ENCODE peak calls at places on chromosomes 7 and 10, in four cellular contexts. Z, U, V and X are unnamed samples.

GRCh38 chr10:71716406-71716805 is 3.2 kb downstream of the C10orf105 start:
- DNase-seq in Z (no peak), U (no peak), V (no peak), X (no peak)

GRCh38 chr7:116899308-116899707 is 36.9 kb downstream of the CAPZA2 start:
- DNase-seq in Z (peak; percentile 64), U (no peak), V (no peak), X (no peak)

GRCh38 chr10:117946525-117947070 is 100.1 kb downstream of the RAB11FIP2 start:
- DNase-seq in Z (no peak), U (peak; percentile 29), V (no peak), X (no peak)

GRCh38 chr10:72694476-72695369 is 2.8 kb downstream of the MCU start:
- DNase-seq in Z (peak; percentile 54), U (peak; percentile 65), V (no peak), X (no peak)

GRCh38 chr7:55770778-55771177 is 91.8 kb downstream of the SEPTIN14 start:
- DNase-seq in Z (no peak), U (no peak), V (no peak), X (no peak)

GRCh38 chr10:12833451-12833850 is 168.1 kb downstream of the CCDC3 start:
- DNase-seq in Z (no peak), U (no peak), V (no peak), X (no peak)

GRCh38 chr7:11749629-11750028 is 82.4 kb downstream of the THSD7A start:
- DNase-seq in Z (no peak), U (no peak), V (no peak), X (no peak)

GRCh38 chr10:133390597-133391248 is 3.2 kb upstream of the MTG1 start:
- DNase-seq in Z (no peak), U (no peak), V (no peak), X (no peak)

GRCh38 chr7:11232462-11232861 is 258.8 kb downstream of the PHF14 start:
- DNase-seq in Z (peak; percentile 29), U (no peak), V (no peak), X (no peak)

GRCh38 chr10:822661-823367 is 108.7 kb downstream of the LARP4B start:
- DNase-seq in Z (no peak), U (no peak), V (no peak), X (no peak)

GRCh38 chr7:35695628-35695888 is 623 bp upstream of the HERPUD2 start:
- DNase-seq in Z (no peak), U (no peak), V (no peak), X (no peak)

GRCh38 chr7:50416509-50417299 is 33.4 kb downstream of the FIGNL1 start:
- DNase-seq in Z (no peak), U (no peak), V (no peak), X (no peak)

GRCh38 chr10:34078798-34079470 is 736.2 kb downstream of the PARD3 start:
- DNase-seq in Z (no peak), U (no peak), V (no peak), X (no peak)

GRCh38 chr7:92246363-92247101 is 758 bp downstream of the ANKIB1 start:
- DNase-seq in Z (peak; percentile 55), U (peak; percentile 18), V (peak; percentile 73), X (no peak)

GRCh38 chr7:143460585-143460984 is 17.1 kb upstream of the TAS2R41 start:
- DNase-seq in Z (no peak), U (no peak), V (no peak), X (no peak)

GRCh38 chr10:117743517-117743916 is 201.0 kb downstream of the EMX2 start:
- DNase-seq in Z (no peak), U (no peak), V (no peak), X (no peak)

GRCh38 chr10:94000638-94001420 is 7.1 kb downstream of the PLCE1 start:
- DNase-seq in Z (no peak), U (no peak), V (no peak), X (no peak)

GRCh38 chr10:4034907-4035581 is 250.0 kb upstream of the KLF6 start:
- DNase-seq in Z (peak; percentile 58), U (peak; percentile 41), V (no peak), X (no peak)

GRCh38 chr10:72563327-72563932 is 62.4 kb downstream of the MICU1 start:
- DNase-seq in Z (no peak), U (no peak), V (no peak), X (no peak)

GRCh38 chr7:33130184-33130583 is 820 bp downstream of the BBS9 start:
- DNase-seq in Z (peak; percentile 16), U (peak; percentile 8), V (no peak), X (no peak)

GRCh38 chr10:97673736-97674525 is 13.1 kb downstream of the AVPI1 start:
- DNase-seq in Z (peak; percentile 43), U (peak; percentile 79), V (no peak), X (no peak)

GRCh38 chr10:60281792-60282353 is 107.8 kb downstream of the ANK3 start:
- DNase-seq in Z (peak; percentile 59), U (no peak), V (no peak), X (no peak)

GRCh38 chr10:43214071-43214955 is 52.6 kb downstream of the RASGEF1A start:
- DNase-seq in Z (peak; percentile 36), U (peak; percentile 27), V (no peak), X (no peak)

GRCh38 chr7:96870201-96870600 is 135.2 kb upstream of the DLX6 start:
- DNase-seq in Z (no peak), U (no peak), V (no peak), X (no peak)

GRCh38 chr7:32785365-32785764 is 106.2 kb downstream of the KBTBD2 start:
- DNase-seq in Z (no peak), U (no peak), V (peak; percentile 33), X (no peak)

GRCh38 chr7:148334441-148334956 is 256.1 kb upstream of the C7orf33 start:
- DNase-seq in Z (no peak), U (no peak), V (no peak), X (no peak)

GRCh38 chr7:108581655-108582491 is 12.2 kb downstream of the DNAJB9 start:
- DNase-seq in Z (peak; percentile 15), U (no peak), V (peak; percentile 46), X (peak; percentile 37)

GRCh38 chr10:44089671-44090070 is 295.2 kb downstream of the CXCL12 start:
- DNase-seq in Z (no peak), U (no peak), V (no peak), X (no peak)

GRCh38 chr7:94393251-94393758 is 1.4 kb upstream of the COL1A2 start:
- DNase-seq in Z (peak; percentile 57), U (peak; percentile 56), V (peak; percentile 54), X (peak; percentile 33)

GRCh38 chr10:79100761-79101160 is 32.0 kb downstream of the ZMIZ1 start:
- DNase-seq in Z (no peak), U (no peak), V (no peak), X (no peak)
- H2AK5ac ChIP-seq in Z (no peak overlapping the region), U (no peak overlapping the region), V (no peak overlapping the region), X (no peak overlapping the region)

GRCh38 chr7:112668561-112668960 is 121.6 kb downstream of the TMEM168 start:
- DNase-seq in Z (no peak), U (no peak), V (no peak), X (no peak)
- H3K4me2 ChIP-seq in Z (no peak overlapping the region), U (no peak overlapping the region), V (no peak overlapping the region), X (no peak overlapping the region)

DNA sequence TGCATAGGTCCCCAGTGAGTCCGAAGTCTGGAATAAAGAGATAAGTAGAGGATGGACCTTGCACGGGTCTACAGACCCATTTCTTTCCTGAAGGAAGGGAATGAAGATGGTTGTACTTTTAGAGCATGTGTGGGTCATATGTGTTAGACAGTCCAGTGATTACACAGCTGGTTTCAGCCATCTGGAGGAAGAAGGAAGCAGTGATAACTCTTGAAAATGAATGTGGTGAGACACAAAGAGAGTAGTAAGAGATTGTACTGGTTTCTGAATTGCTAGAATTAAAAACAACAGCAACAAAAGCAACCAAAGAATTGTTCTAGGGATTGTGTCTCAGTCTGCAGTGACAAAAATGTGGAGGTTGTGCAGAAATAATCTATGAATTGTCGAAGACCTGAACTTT is 258.9 kb downstream of the SUGCT start:
- DNase-seq in Z (no peak), U (no peak), V (no peak), X (no peak)
- H2BK120ac ChIP-seq in Z (no peak overlapping the region), U (no peak overlapping the region), V (no peak overlapping the region), X (no peak overlapping the region)

DNA sequence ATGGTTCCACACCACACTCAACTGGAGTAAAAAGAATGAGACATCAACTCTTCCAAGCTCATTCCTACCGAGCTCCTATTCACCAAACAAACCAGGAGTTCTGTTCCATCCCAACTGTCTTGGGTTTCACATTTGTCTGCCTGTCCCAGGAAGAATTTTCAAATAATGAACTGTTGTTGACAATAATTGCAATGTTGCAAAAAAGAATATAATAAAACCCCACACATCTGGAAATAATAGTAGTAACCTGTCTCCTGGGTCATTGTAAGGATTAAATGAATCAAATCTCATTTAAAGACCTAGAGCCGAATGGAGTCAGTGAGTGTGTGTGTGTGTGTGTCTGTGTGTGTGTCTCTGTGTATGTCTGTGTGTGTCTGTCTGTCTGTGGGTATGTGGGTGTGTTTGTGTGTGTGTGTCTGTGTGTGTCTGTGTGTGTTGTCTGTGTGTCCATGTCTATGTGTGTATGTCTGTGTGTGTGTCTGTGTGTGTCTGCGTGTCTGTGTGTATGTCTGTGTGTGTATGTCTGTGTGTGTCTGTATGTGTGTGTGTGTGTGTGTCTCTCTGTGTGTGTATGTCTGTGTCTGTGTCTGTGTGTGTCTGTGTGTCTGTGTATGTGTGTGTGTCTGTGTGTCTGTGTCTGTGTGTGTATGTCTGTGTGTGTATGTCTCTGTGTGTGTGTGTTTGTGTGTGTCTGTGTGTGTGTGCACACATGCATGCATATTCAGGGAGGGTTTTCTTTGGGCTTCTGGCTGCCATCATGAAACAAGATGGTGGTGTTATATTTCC is 52.7 kb downstream of the TMEM130 start:
- DNase-seq in Z (no peak), U (no peak), V (no peak), X (no peak)
- H2AK5ac ChIP-seq in Z (no peak overlapping the region), U (no peak overlapping the region), V (no peak overlapping the region), X (no peak overlapping the region)